ENCODE peak calls at places on chromosome 4, in four cellular contexts. One of them, this sample, is unnamed.

GRCh38 chr4:165177725-165178666 is 29.4 kb upstream of the KLHL2 start:
- DNase-seq in A549: no peak
- DNase-seq in small intestine: no peak
- DNase-seq in GM10248: peak; percentile 24
- DNase-seq in this sample: peak; percentile 24

GRCh38 chr4:167183036-167183435 is 51.3 kb downstream of the SPOCK3 start:
- DNase-seq in A549: no peak
- DNase-seq in small intestine: no peak
- DNase-seq in GM10248: no peak
- DNase-seq in this sample: no peak

GRCh38 chr4:24799544-24800272 is 4.3 kb downstream of the SOD3 start:
- DNase-seq in A549: no peak
- DNase-seq in small intestine: no peak
- DNase-seq in GM10248: no peak
- DNase-seq in this sample: no peak

GRCh38 chr4:137533855-137534254 is 1.6 kb upstream of the PCDH18 start:
- DNase-seq in A549: no peak
- DNase-seq in small intestine: no peak
- DNase-seq in GM10248: no peak
- DNase-seq in this sample: no peak

GRCh38 chr4:1376841-1377605 is 29.2 kb downstream of the NKX1-1 start:
- DNase-seq in A549: no peak
- DNase-seq in small intestine: no peak
- DNase-seq in GM10248: no peak
- DNase-seq in this sample: no peak

GRCh38 chr4:28868831-28869230 is 1851.3 kb upstream of the PCDH7 start:
- DNase-seq in A549: no peak
- DNase-seq in small intestine: no peak
- DNase-seq in GM10248: no peak
- DNase-seq in this sample: no peak

GRCh38 chr4:6655924-6656323 is 15.4 kb downstream of the MRFAP1 start:
- DNase-seq in A549: no peak
- DNase-seq in small intestine: no peak
- DNase-seq in GM10248: no peak
- DNase-seq in this sample: no peak

GRCh38 chr4:159150838-159151390 is 48.0 kb downstream of the RAPGEF2 start:
- DNase-seq in A549: no peak
- DNase-seq in small intestine: peak; percentile 18
- DNase-seq in GM10248: no peak
- DNase-seq in this sample: no peak

GRCh38 chr4:142452132-142452855 is 393.8 kb downstream of the INPP4B start:
- DNase-seq in A549: no peak
- DNase-seq in small intestine: no peak
- DNase-seq in GM10248: no peak
- DNase-seq in this sample: no peak

GRCh38 chr4:23022032-23022431 is 329.3 kb downstream of the GBA3 start:
- DNase-seq in A549: peak; percentile 20
- DNase-seq in small intestine: no peak
- DNase-seq in GM10248: no peak
- DNase-seq in this sample: no peak

GRCh38 chr4:78645853-78646757 is 94.5 kb downstream of the ANXA3 start:
- DNase-seq in A549: peak; percentile 21
- DNase-seq in small intestine: peak; percentile 25
- DNase-seq in GM10248: no peak
- DNase-seq in this sample: no peak

GRCh38 chr4:151753056-151753455 is 7.8 kb downstream of the GATB start:
- DNase-seq in A549: no peak
- DNase-seq in small intestine: no peak
- DNase-seq in GM10248: no peak
- DNase-seq in this sample: peak; percentile 13

GRCh38 chr4:147052361-147052760 is 106.7 kb upstream of the TTC29 start:
- DNase-seq in A549: no peak
- DNase-seq in small intestine: no peak
- DNase-seq in GM10248: no peak
- DNase-seq in this sample: no peak

GRCh38 chr4:127698789-127699200 is 31.4 kb upstream of the SLC25A31 start:
- DNase-seq in A549: peak; percentile 19
- DNase-seq in small intestine: no peak
- DNase-seq in GM10248: peak; percentile 56
- DNase-seq in this sample: peak; percentile 65

GRCh38 chr4:185969657-185970056 is 99.3 kb upstream of the TLR3 start:
- DNase-seq in A549: no peak
- DNase-seq in small intestine: no peak
- DNase-seq in GM10248: no peak
- DNase-seq in this sample: no peak

GRCh38 chr4:25484243-25484721 is 107.2 kb downstream of the ANAPC4 start:
- DNase-seq in A549: no peak
- DNase-seq in small intestine: no peak
- DNase-seq in GM10248: no peak
- DNase-seq in this sample: no peak

GRCh38 chr4:3783691-3784306 is 17.6 kb downstream of the ADRA2C start:
- DNase-seq in A549: peak; percentile 32
- DNase-seq in small intestine: peak; percentile 3
- DNase-seq in GM10248: peak; percentile 51
- DNase-seq in this sample: no peak

GRCh38 chr4:145045180-145045579 is 52.8 kb downstream of the ANAPC10 start:
- DNase-seq in A549: no peak
- DNase-seq in small intestine: no peak
- DNase-seq in GM10248: no peak
- DNase-seq in this sample: no peak

GRCh38 chr4:184408021-184408710 is 66.2 kb downstream of the IRF2 start:
- DNase-seq in A549: no peak
- DNase-seq in small intestine: no peak
- DNase-seq in GM10248: no peak
- DNase-seq in this sample: no peak

GRCh38 chr4:1205641-1206298 is 33.4 kb upstream of the SPON2 start:
- DNase-seq in A549: no peak
- DNase-seq in small intestine: no peak
- DNase-seq in GM10248: no peak
- DNase-seq in this sample: no peak

GRCh38 chr4:83010522-83011318 is at the start of gene LIN54:
- DNase-seq in A549: peak; percentile 61
- DNase-seq in small intestine: peak; percentile 87
- DNase-seq in GM10248: peak; percentile 86
- DNase-seq in this sample: peak; percentile 88

GRCh38 chr4:13640149-13640671 is 12.7 kb upstream of the BOD1L1 start:
- DNase-seq in A549: no peak
- DNase-seq in small intestine: no peak
- DNase-seq in GM10248: no peak
- DNase-seq in this sample: no peak

GRCh38 chr4:156609421-156609820 is 362.2 kb downstream of the PDGFC start:
- DNase-seq in A549: no peak
- DNase-seq in small intestine: no peak
- DNase-seq in GM10248: no peak
- DNase-seq in this sample: no peak

GRCh38 chr4:17436750-17437090 is 75.2 kb downstream of the QDPR start:
- DNase-seq in A549: no peak
- DNase-seq in small intestine: no peak
- DNase-seq in GM10248: no peak
- DNase-seq in this sample: no peak

GRCh38 chr4:37661643-37662221 is 24.4 kb downstream of the RELL1 start:
- DNase-seq in A549: no peak
- DNase-seq in small intestine: no peak
- DNase-seq in GM10248: no peak
- DNase-seq in this sample: no peak

GRCh38 chr4:156476359-156476758 is 495.2 kb downstream of the PDGFC start:
- DNase-seq in A549: peak; percentile 1
- DNase-seq in small intestine: no peak
- DNase-seq in GM10248: no peak
- DNase-seq in this sample: no peak

This sample was measured in GM20000.